ENCODE peak calls at places on chromosomes 4 and X, in nine cellular contexts. M is stomach, O is tibial nerve, X is HepG2, R is SK-N-SH, T is esophagus muscularis mucosa, C is GM12878, I is H1, B is ovary. K is an unnamed sample.

GRCh38 chr4:136581119-136581518 is 951.2 kb downstream of the PCDH18 start:
- DNase-seq in M (no peak), O (no peak), X (no peak), R (no peak), T (no peak), C (no peak), I (no peak), B (no peak), K (no peak)

GRCh38 chr4:143234153-143234552 is 49.4 kb downstream of the USP38 start:
- DNase-seq in M (no peak), O (no peak), X (no peak), R (no peak), T (no peak), C (no peak), I (no peak), B (no peak), K (no peak)

GRCh38 chrX:10124506-10125247 is 32.1 kb upstream of the CLCN4 start:
- DNase-seq in M (no peak), O (no peak), X (no peak), R (no peak), T (no peak), C (no peak), I (no peak), B (no peak), K (no peak)

GRCh38 chrX:13086076-13086475 is 41.7 kb upstream of the FAM9C start:
- DNase-seq in M (no peak), O (no peak), X (no peak), R (no peak), T (no peak), C (no peak), I (no peak), B (no peak), K (no peak)

GRCh38 chr4:42627887-42628646 is 28.8 kb downstream of the ATP8A1 start:
- DNase-seq in M (peak; percentile 81), O (peak; percentile 63), X (no peak), R (no peak), T (no peak), C (peak; percentile 97), I (no peak), B (peak; percentile 88), K (peak; percentile 0)

GRCh38 chr4:71992571-71992970 is 39.2 kb upstream of the NPFFR2 start:
- DNase-seq in M (no peak), O (no peak), X (no peak), R (no peak), T (no peak), C (no peak), I (no peak), B (no peak), K (no peak)

GRCh38 chr4:104973708-104974107 is 173.0 kb upstream of the TET2 start:
- DNase-seq in M (no peak), O (no peak), X (no peak), R (no peak), T (no peak), C (peak; percentile 63), I (no peak), B (no peak), K (no peak)

GRCh38 chr4:123749408-123749807 is 352.8 kb downstream of the SPRY1 start:
- DNase-seq in M (no peak), O (no peak), X (no peak), R (no peak), T (no peak), C (no peak), I (no peak), B (no peak), K (no peak)

GRCh38 chrX:150942958-150943594 is 40.1 kb upstream of the HMGB3 start:
- DNase-seq in M (no peak), O (no peak), X (no peak), R (no peak), T (no peak), C (no peak), I (no peak), B (no peak), K (no peak)

GRCh38 chr4:145154573-145154972 is 25.8 kb downstream of the OTUD4 start:
- DNase-seq in M (no peak), O (no peak), X (peak; percentile 31), R (no peak), T (no peak), C (no peak), I (no peak), B (no peak), K (peak; percentile 25)

GRCh38 chr4:8315343-8316250 is 46.0 kb downstream of the HTRA3 start:
- DNase-seq in M (peak; percentile 61), O (peak; percentile 15), X (peak; percentile 62), R (peak; percentile 64), T (no peak), C (no peak), I (peak; percentile 58), B (peak; percentile 81), K (peak; percentile 60)

GRCh38 chr4:24914460-24914859 is 1.6 kb upstream of the CCDC149 start:
- DNase-seq in M (no peak), O (no peak), X (no peak), R (no peak), T (no peak), C (no peak), I (no peak), B (no peak), K (no peak)

GRCh38 chr4:165765053-165765452 is 108.0 kb upstream of the TLL1 start:
- DNase-seq in M (no peak), O (no peak), X (no peak), R (no peak), T (no peak), C (no peak), I (no peak), B (no peak), K (peak; percentile 7)

GRCh38 chrX:101460669-101461068 is 24.6 kb upstream of the ARMCX4 start:
- DNase-seq in M (no peak), O (no peak), X (no peak), R (no peak), T (no peak), C (no peak), I (no peak), B (no peak), K (no peak)

GRCh38 chrX:47187106-47187677 is 6.4 kb upstream of the UBA1 start:
- DNase-seq in M (no peak), O (no peak), X (no peak), R (no peak), T (no peak), C (no peak), I (no peak), B (peak; percentile 31), K (no peak)

GRCh38 chrX:100410083-100410590 is at the start of gene PCDH19:
- DNase-seq in M (peak; percentile 54), O (peak; percentile 27), X (no peak), R (peak; percentile 86), T (no peak), C (no peak), I (peak; percentile 60), B (peak; percentile 73), K (peak; percentile 49)

GRCh38 chr4:28463184-28463690 is 1602.6 kb downstream of the STIM2 start:
- DNase-seq in M (no peak), O (no peak), X (no peak), R (no peak), T (no peak), C (no peak), I (no peak), B (no peak), K (no peak)

GRCh38 chrX:39953027-39953426 is 144.7 kb downstream of the BCOR start:
- DNase-seq in M (no peak), O (no peak), X (no peak), R (no peak), T (no peak), C (no peak), I (no peak), B (no peak), K (no peak)

GRCh38 chr4:64271601-64272081 is 137.6 kb downstream of the TECRL start:
- DNase-seq in M (no peak), O (no peak), X (peak; percentile 31), R (no peak), T (no peak), C (no peak), I (no peak), B (no peak), K (peak; percentile 2)

GRCh38 chr4:154559141-154559841 is 3.5 kb upstream of the FGB start:
- DNase-seq in M (no peak), O (no peak), X (peak; percentile 87), R (peak; percentile 23), T (no peak), C (no peak), I (no peak), B (no peak), K (peak; percentile 30)

GRCh38 chr4:67558493-67558892 is at the start of gene STAP1:
- DNase-seq in M (no peak), O (no peak), X (no peak), R (no peak), T (no peak), C (no peak), I (no peak), B (no peak), K (no peak)

GRCh38 chr4:6819295-6819694 is 36.8 kb downstream of the KIAA0232 start:
- DNase-seq in M (no peak), O (no peak), X (no peak), R (no peak), T (no peak), C (no peak), I (no peak), B (no peak), K (no peak)

GRCh38 chr4:93066746-93067145 is 761.8 kb upstream of the ATOH1 start:
- DNase-seq in M (no peak), O (no peak), X (no peak), R (no peak), T (no peak), C (no peak), I (no peak), B (no peak), K (no peak)

GRCh38 chr4:40149960-40150385 is 46.9 kb upstream of the RHOH start:
- DNase-seq in M (peak; percentile 76), O (peak; percentile 83), X (peak; percentile 65), R (peak; percentile 65), T (no peak), C (peak; percentile 79), I (peak; percentile 69), B (no peak), K (peak; percentile 13)
- TF ChIP-seq EP300 in M (no peak), O (no peak), X (no peak), R (no peak), T (no peak), C (no peak), I (no peak), B (no peak), K (no peak)

GRCh38 chr4:134313591-134313990 is 112.0 kb upstream of the PABPC4L start:
- DNase-seq in M (no peak), O (no peak), X (no peak), R (no peak), T (no peak), C (no peak), I (no peak), B (no peak), K (no peak)
- TF ChIP-seq EP300 in M (no peak), O (no peak), X (no peak), R (no peak), T (no peak), C (no peak), I (no peak), B (no peak), K (no peak)

GRCh38 chr4:1374706-1375045 is 27.7 kb downstream of the UVSSA start:
- DNase-seq in M (no peak), O (no peak), X (no peak), R (no peak), T (no peak), C (no peak), I (no peak), B (peak; percentile 26), K (no peak)
- TF ChIP-seq EP300 in M (no peak), O (no peak), X (no peak), R (no peak), T (no peak), C (no peak), I (no peak), B (no peak), K (no peak)

GRCh38 chr4:63049726-63050125 is 1359.5 kb downstream of the TECRL start:
- DNase-seq in M (no peak), O (no peak), X (no peak), R (no peak), T (no peak), C (no peak), I (no peak), B (no peak), K (no peak)
- TF ChIP-seq EP300 in M (no peak), O (no peak), X (no peak), R (no peak), T (no peak), C (no peak), I (no peak), B (no peak), K (no peak)